ENCODE peak calls at places on chromosomes 11 and 22, in seven cellular contexts. L is RWPE1, H is RPMI7951, S is C1 segment of cervical spinal cord, J is iPS-NIHi11, M is GM23248, A is HTR-8/SVneo. P is an unnamed sample.

GRCh38 chr11:832529-833113 is at the start of gene CD151:
- DNase-seq in S (no peak), M (peak), H (peak), J (peak), A (peak), L (no peak), P (no peak)

GRCh38 chr11:86116386-86116726 is 47.5 kb upstream of the PICALM start:
- DNase-seq in A (peak), L (peak), S (no peak), J (no peak), H (peak), M (peak), P (no peak)

GRCh38 chr11:106311531-106312230 is 234.2 kb downstream of the AASDHPPT start:
- DNase-seq in A (no peak), S (no peak), H (no peak), J (no peak), M (peak), L (no peak), P (no peak)

GRCh38 chr11:117501499-117501898 is 173.8 kb downstream of the CEP164 start:
- DNase-seq in J (no peak), S (no peak), M (no peak), A (no peak), L (no peak), H (no peak), P (no peak)

GRCh38 chr11:118241191-118242098 is 10.7 kb downstream of the MPZL3 start:
- DNase-seq in H (peak), J (peak), S (no peak), M (peak), A (peak), L (peak), P (no peak)

GRCh38 chr22:39214383-39215069 is 30.3 kb downstream of the PDGFB start:
- DNase-seq in L (peak), A (no peak), J (peak), S (no peak), H (peak), M (peak), P (no peak)

GRCh38 chr22:31585161-31585859 is 76.7 kb downstream of the PISD start:
- DNase-seq in A (no peak), H (no peak), J (no peak), S (no peak), L (no peak), M (peak), P (no peak)

GRCh38 chr22:45493286-45493771 is 9.4 kb upstream of the FBLN1 start:
- DNase-seq in M (peak), J (no peak), S (no peak), L (no peak), A (no peak), H (no peak), P (no peak)

GRCh38 chr22:39589880-39590279 is 19.3 kb downstream of the CACNA1I start:
- DNase-seq in M (no peak), J (no peak), S (no peak), H (no peak), L (no peak), A (no peak), P (no peak)

GRCh38 chr11:11311169-11311568 is 41.9 kb downstream of the CSNK2A3 start:
- DNase-seq in J (no peak), L (no peak), A (no peak), M (no peak), S (no peak), H (no peak), P (no peak)